ENCODE peak calls at places on chromosomes 5 and 9, in ten cellular contexts. A is choroid plexus epithelial cell; K is brain microvascular endothelial cell; X is psoas muscle; Y is CD8-positive, alpha-beta T cell; E is dorsolateral prefrontal cortex; S is endothelial cell of umbilical vein; N is mammary epithelial cell; Z is PC-9; L is stomach. C is an unnamed sample.

GRCh38 chr5:95086932-95087818 is 197.7 kb downstream of the MCTP1 start:
- DNase-seq in Z (no peak), X (no peak), N (no peak), K (no peak), A (no peak), Y (no peak), E (no peak), L (no peak), S (no peak), C (no peak)

GRCh38 chr9:123312306-123312877 is 43.6 kb upstream of the CRB2 start:
- DNase-seq in N (no peak), E (no peak), Y (no peak), L (no peak), Z (no peak), X (no peak), K (no peak), A (no peak), S (no peak), C (no peak)

GRCh38 chr5:122756263-122756911 is 18.5 kb upstream of the SNX2 start:
- DNase-seq in E (no peak), Z (no peak), A (peak), K (peak), Y (no peak), L (no peak), N (peak), X (no peak), S (peak), C (peak)

GRCh38 chr9:89903076-89903475 is 298.3 kb downstream of the GADD45G start:
- DNase-seq in K (no peak), X (peak), S (no peak), Z (no peak), N (no peak), L (no peak), A (no peak), Y (no peak), E (no peak), C (no peak)

GRCh38 chr9:101242651-101243050 is 142.2 kb downstream of the BAAT start:
- DNase-seq in A (no peak), K (no peak), L (no peak), X (no peak), Z (no peak), E (no peak), Y (no peak), S (no peak), N (no peak), C (no peak)

GRCh38 chr9:121362813-121363585 is 7.1 kb downstream of the STOM start:
- DNase-seq in E (no peak), N (peak), K (no peak), Y (no peak), L (no peak), Z (no peak), S (peak), X (no peak), A (peak), C (peak)

GRCh38 chr9:131358438-131359029 is 35.4 kb upstream of the PRRC2B start:
- DNase-seq in Y (peak), E (no peak), S (no peak), K (no peak), L (no peak), X (no peak), A (no peak), N (no peak), Z (no peak), C (no peak)

GRCh38 chr9:132210472-132211145 is 48.8 kb downstream of the NTNG2 start:
- DNase-seq in K (no peak), N (peak), L (no peak), Y (no peak), A (no peak), Z (no peak), X (no peak), E (no peak), S (no peak), C (peak)

GRCh38 chr9:33510264-33511183 is 13.5 kb upstream of the ANKRD18B start:
- DNase-seq in E (peak), X (peak), Y (peak), K (peak), A (peak), S (peak), L (peak), Z (no peak), N (peak), C (peak)

GRCh38 chr5:13217636-13218035 is 726.9 kb downstream of the DNAH5 start:
- DNase-seq in L (no peak), K (no peak), X (no peak), S (no peak), A (peak), E (no peak), N (no peak), Z (no peak), Y (no peak), C (peak)

GRCh38 chr5:149326611-149327010 is 18.7 kb upstream of the GRPEL2 start:
- DNase-seq in K (no peak), L (no peak), Z (no peak), Y (no peak), A (no peak), S (peak), N (no peak), E (no peak), X (no peak), C (no peak)

GRCh38 chr9:112719696-112720095 is 1.8 kb upstream of the INIP start:
- DNase-seq in N (no peak), K (no peak), E (no peak), X (no peak), Y (no peak), L (no peak), A (peak), Z (no peak), S (no peak), C (peak)

GRCh38 chr5:132808866-132809265 is 4.2 kb upstream of the SOWAHA start:
- DNase-seq in Y (no peak), A (no peak), N (no peak), X (no peak), L (no peak), E (no peak), K (no peak), Z (no peak), S (no peak), C (no peak)

GRCh38 chr5:76742586-76742985 is 26.7 kb downstream of the F2R start:
- DNase-seq in N (peak), S (no peak), K (peak), Y (no peak), A (peak), X (no peak), L (no peak), Z (no peak), E (no peak), C (peak)

GRCh38 chr5:61311836-61312808 is 19.9 kb upstream of the ZSWIM6 start:
- DNase-seq in X (no peak), Y (no peak), S (peak), N (peak), E (no peak), L (no peak), Z (peak), A (peak), K (peak), C (peak)

GRCh38 chr5:134568761-134569725 is 43.6 kb downstream of the JADE2 start:
- DNase-seq in X (peak), S (peak), Y (no peak), N (no peak), A (no peak), Z (no peak), K (no peak), L (peak), E (peak), C (peak)

GRCh38 chr5:106757672-106758071 is 913.1 kb downstream of the EFNA5 start:
- DNase-seq in L (no peak), Z (no peak), S (no peak), A (no peak), N (no peak), X (no peak), E (no peak), Y (no peak), K (no peak), C (no peak)

GRCh38 chr9:112894031-112894430 is 3.4 kb upstream of the SLC46A2 start:
- DNase-seq in L (no peak), X (no peak), Z (peak), K (peak), E (no peak), A (peak), Y (no peak), S (peak), N (peak), C (no peak)

GRCh38 chr9:35605336-35606137 is 475 bp downstream of the TESK1 start:
- DNase-seq in X (peak), Z (no peak), L (no peak), S (no peak), A (peak), K (no peak), Y (peak), E (no peak), N (peak), C (peak)

GRCh38 chr9:136769710-136770191 is 5.4 kb upstream of the LCN15 start:
- DNase-seq in X (peak), A (peak), N (no peak), E (no peak), L (no peak), S (no peak), Z (no peak), Y (peak), K (no peak), C (no peak)

GRCh38 chr9:31259824-31260223 is 1124.6 kb upstream of the ACO1 start:
- DNase-seq in S (no peak), A (no peak), Y (no peak), X (no peak), E (no peak), L (no peak), K (no peak), N (no peak), Z (no peak), C (no peak)

GRCh38 chr5:73498057-73498992 is at the start of gene BTF3:
- DNase-seq in Z (peak), X (peak), N (peak), A (peak), Y (peak), L (peak), S (peak), E (peak), K (peak), C (peak)

GRCh38 chr5:155080721-155081120 is 67.2 kb downstream of the KIF4B start:
- DNase-seq in K (peak), S (no peak), Y (no peak), A (peak), L (no peak), E (no peak), N (no peak), X (no peak), Z (no peak), C (peak)

GRCh38 chr5:143775258-143775657 is 36.7 kb upstream of the HMHB1 start:
- DNase-seq in K (peak), Z (no peak), S (no peak), E (no peak), Y (no peak), X (no peak), A (peak), L (no peak), N (peak), C (peak)

GRCh38 chr9:130186839-130187522 is 14.8 kb downstream of the NCS1 start:
- DNase-seq in K (no peak), E (no peak), Z (peak), L (peak), A (peak), S (no peak), N (peak), X (no peak), Y (no peak), C (peak)

GRCh38 chr9:109166771-109167601 is at the start of gene FRRS1L:
- DNase-seq in N (no peak), K (no peak), Z (no peak), L (no peak), X (no peak), A (no peak), E (peak), S (no peak), Y (no peak), C (no peak)

GRCh38 chr9:128550770-128551651 is 1.4 kb upstream of the SPTAN1 start:
- DNase-seq in Z (no peak), L (no peak), S (peak), E (peak), X (peak), A (peak), N (peak), K (no peak), Y (no peak), C (peak)

GRCh38 chr5:65081071-65081470 is 312.3 kb downstream of the CWC27 start:
- DNase-seq in K (no peak), N (no peak), S (no peak), L (no peak), Z (no peak), Y (no peak), E (no peak), X (no peak), A (no peak), C (no peak)

GRCh38 chr9:95284667-95285066 is 32.8 kb downstream of the FANCC start:
- DNase-seq in X (no peak), Z (no peak), K (no peak), E (no peak), Y (no peak), L (no peak), S (no peak), A (no peak), N (no peak), C (no peak)

GRCh38 chr5:17951392-17952169 is 317.3 kb downstream of the TAF11L14 start:
- DNase-seq in L (no peak), X (no peak), A (no peak), K (no peak), Z (peak), S (no peak), E (no peak), Y (no peak), N (peak), C (no peak)

GRCh38 chr5:37926732-37927131 is 86.9 kb upstream of the GDNF start:
- DNase-seq in E (no peak), S (no peak), N (peak), X (no peak), K (no peak), Y (no peak), L (no peak), A (peak), Z (no peak), C (peak)

GRCh38 chr9:135500071-135500524 is 384 bp upstream of the MRPS2 start:
- DNase-seq in S (peak), Y (no peak), K (no peak), A (peak), N (no peak), Z (no peak), L (no peak), E (no peak), X (no peak), C (peak)

GRCh38 chr9:99533421-99533820 is 288.3 kb upstream of the NR4A3 start:
- DNase-seq in L (no peak), K (no peak), X (no peak), S (no peak), Y (no peak), Z (no peak), A (no peak), E (no peak), N (no peak), C (no peak)

GRCh38 chr5:151153766-151154272 is 3.8 kb downstream of the ANXA6 start:
- DNase-seq in Z (no peak), L (no peak), A (no peak), N (no peak), E (no peak), S (no peak), X (no peak), Y (no peak), K (no peak), C (no peak)
- H3K4me3 ChIP-seq in Z (no peak), L (no peak), A (no peak), N (no peak), E (no peak), S (no peak), X (no peak), Y (no peak), K (no peak), C (no peak)

DNA sequence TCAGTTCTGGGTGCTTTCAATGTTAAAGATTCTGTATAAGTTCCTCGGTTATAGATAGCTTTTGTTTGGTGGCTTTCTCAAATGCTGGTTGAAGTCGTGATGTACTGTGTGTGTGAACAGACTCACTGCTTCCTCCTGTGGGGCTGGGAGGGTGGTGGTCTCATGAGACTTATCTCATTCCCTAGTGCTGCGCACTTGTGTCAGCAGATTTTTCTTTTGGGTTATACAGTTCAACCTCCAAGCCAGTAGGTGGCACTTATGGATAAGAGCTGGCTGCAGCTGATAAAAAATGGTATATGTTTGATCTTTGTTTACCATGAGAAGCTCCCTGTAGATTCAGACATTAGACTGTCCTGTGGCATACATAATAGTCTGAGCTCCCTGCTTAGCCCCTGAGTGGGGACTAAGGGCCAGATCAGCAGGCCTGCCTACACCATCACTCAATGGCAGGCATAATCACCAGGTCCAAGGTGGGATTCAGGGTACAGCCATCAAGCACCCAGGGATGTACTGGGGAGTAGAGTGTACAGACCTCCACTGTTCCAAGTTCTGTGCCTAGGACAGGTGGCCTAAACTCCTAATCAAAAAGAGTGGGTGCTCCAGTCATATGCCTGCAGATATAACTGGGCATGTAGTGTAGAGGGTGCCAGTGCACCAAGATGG is 174.2 kb downstream of the OXCT1 start:
- DNase-seq in N (no peak), X (no peak), E (no peak), S (no peak), K (no peak), Y (no peak), A (peak), Z (no peak), L (no peak), C (peak)
- TF ChIP-seq CTCF in N (peak), X (no peak), E (no peak), S (peak), K (peak), Y (no peak), A (peak), Z (peak), L (no peak), C (peak)

DNA sequence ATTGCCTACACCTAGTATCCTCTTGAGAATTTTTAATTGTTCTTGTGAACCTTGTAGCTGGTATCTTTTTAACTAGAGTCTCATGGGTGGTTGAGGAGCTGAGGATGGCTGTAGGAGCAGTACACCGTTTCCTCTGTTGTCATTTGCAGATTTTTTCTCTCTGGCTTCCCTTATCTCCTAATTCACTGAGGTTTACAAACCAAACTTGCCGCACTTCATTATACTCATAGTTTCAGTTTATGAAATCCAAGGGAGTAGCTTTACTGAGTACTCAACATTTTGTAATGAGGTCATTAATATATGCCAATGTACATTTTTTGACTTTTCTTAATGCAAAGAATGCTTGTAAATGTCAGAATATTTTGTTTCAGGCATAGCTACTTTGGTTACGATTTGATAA is 154.2 kb downstream of the CCDC171 start:
- DNase-seq in X (no peak), N (no peak), A (no peak), E (no peak), L (no peak), S (no peak), K (no peak), Y (no peak), Z (no peak), C (no peak)
- H3K4me3 ChIP-seq in X (no peak), N (no peak), A (no peak), E (no peak), L (no peak), S (no peak), K (no peak), Y (no peak), Z (no peak), C (no peak)

GRCh38 chr5:169335806-169336205 is 34.9 kb upstream of the SLIT3 start:
- DNase-seq in S (no peak), Z (no peak), K (no peak), E (no peak), L (no peak), N (no peak), A (no peak), X (no peak), Y (no peak), C (no peak)

GRCh38 chr5:169328401-169328800 is 27.5 kb upstream of the SLIT3 start:
- DNase-seq in A (no peak), Y (no peak), Z (no peak), K (no peak), S (no peak), L (no peak), E (no peak), N (no peak), X (no peak), C (no peak)

GRCh38 chr5:169336234-169336633 is 35.3 kb upstream of the SLIT3 start:
- DNase-seq in Y (no peak), X (no peak), K (no peak), N (no peak), E (no peak), Z (no peak), S (no peak), L (no peak), A (no peak), C (no peak)

GRCh38 chr5:169331292-169331852 is 30.4 kb upstream of the SLIT3 start:
- DNase-seq in E (no peak), Z (no peak), K (no peak), L (no peak), N (no peak), A (no peak), S (no peak), X (no peak), Y (no peak), C (no peak)
- TF ChIP-seq CTCF in E (no peak), Z (no peak), K (peak), L (no peak), N (no peak), A (no peak), S (no peak), X (no peak), Y (no peak), C (no peak)

GRCh38 chr5:62579761-62580160 is 1.1 kb downstream of the LRRC70 start:
- DNase-seq in E (no peak), N (no peak), X (no peak), A (no peak), S (peak), L (no peak), K (no peak), Y (no peak), Z (no peak), C (no peak)
- H3K4me3 ChIP-seq in E (peak), N (no peak), X (peak), A (no peak), S (peak), L (no peak), K (no peak), Y (no peak), Z (no peak), C (no peak)

GRCh38 chr5:141781910-141782309 is 96.3 kb downstream of the PCDH1 start:
- DNase-seq in X (no peak), S (no peak), E (no peak), A (no peak), K (no peak), Z (no peak), Y (no peak), N (no peak), L (no peak), C (no peak)

GRCh38 chr5:141779642-141780041 is 97.6 kb upstream of the ARAP3 start:
- DNase-seq in A (peak), L (no peak), N (peak), Y (no peak), E (no peak), X (peak), Z (no peak), K (no peak), S (no peak), C (peak)

GRCh38 chr5:141778683-141779082 is 96.7 kb upstream of the ARAP3 start:
- DNase-seq in A (no peak), L (no peak), N (no peak), Y (no peak), E (no peak), Z (no peak), K (no peak), S (no peak), X (no peak), C (no peak)

GRCh38 chr5:141780952-141781730 is 97.1 kb downstream of the PCDH1 start:
- DNase-seq in S (no peak), X (no peak), L (no peak), N (no peak), Z (no peak), K (no peak), A (no peak), Y (no peak), E (no peak), C (no peak)

GRCh38 chr5:141780240-141780951 is 97.8 kb downstream of the PCDH1 start:
- DNase-seq in K (no peak), Y (no peak), X (no peak), Z (no peak), E (no peak), A (no peak), S (no peak), L (no peak), N (no peak), C (no peak)
- TF ChIP-seq CTCF in K (no peak), Y (no peak), X (no peak), Z (no peak), E (no peak), A (no peak), S (no peak), L (no peak), N (no peak), C (no peak)

C was measured in fibroblast of the aortic adventitia.